ENCODE peak calls at places on chromosomes 1 and 21, in six cellular contexts. P is choroid plexus epithelial cell, J is GM12865, I is fibroblast of mammary gland, Z is Peyer's patch, C is neural progenitor cell. N is an unnamed sample.

GRCh38 chr1:216447898-216448568 is 24.8 kb upstream of the USH2A start:
- DNase-seq in P (peak; percentile 38), J (no peak), I (no peak), Z (no peak), C (no peak), N (peak; percentile 46)

GRCh38 chr1:198102454-198102791 is 54.4 kb upstream of the NEK7 start:
- DNase-seq in P (no peak), J (no peak), I (no peak), Z (no peak), C (no peak), N (no peak)

GRCh38 chr1:167137285-167138192 is 43.7 kb downstream of the STYXL2 start:
- DNase-seq in P (no peak), J (no peak), I (no peak), Z (no peak), C (peak; percentile 21), N (no peak)

GRCh38 chr1:24086466-24086865 is 25.5 kb downstream of the MYOM3 start:
- DNase-seq in P (no peak), J (no peak), I (no peak), Z (no peak), C (no peak), N (no peak)

GRCh38 chr1:196545239-196545638 is 63.0 kb downstream of the KCNT2 start:
- DNase-seq in P (no peak), J (no peak), I (no peak), Z (no peak), C (no peak), N (no peak)

GRCh38 chr1:54652172-54652571 is 10.6 kb downstream of the MROH7 start:
- DNase-seq in P (no peak), J (no peak), I (no peak), Z (no peak), C (no peak), N (no peak)

GRCh38 chr1:75838099-75838498 is 41.4 kb downstream of the MSH4 start:
- DNase-seq in P (no peak), J (no peak), I (no peak), Z (no peak), C (no peak), N (no peak)

GRCh38 chr1:28917757-28918118 is 3.4 kb downstream of the EPB41 start:
- DNase-seq in P (no peak), J (no peak), I (no peak), Z (no peak), C (no peak), N (peak; percentile 41)

GRCh38 chr1:44693159-44693558 is 18.6 kb downstream of the ARMH1 start:
- DNase-seq in P (no peak), J (peak; percentile 37), I (no peak), Z (no peak), C (no peak), N (no peak)

GRCh38 chr1:53139911-53140310 is 2.5 kb downstream of the SLC1A7 start:
- DNase-seq in P (peak; percentile 64), J (no peak), I (peak; percentile 79), Z (no peak), C (no peak), N (peak; percentile 16)

GRCh38 chr1:95660736-95661135 is 426.7 kb downstream of the RWDD3 start:
- DNase-seq in P (no peak), J (no peak), I (no peak), Z (no peak), C (no peak), N (no peak)

GRCh38 chr1:19128965-19129514 is 81.0 kb downstream of the UBR4 start:
- DNase-seq in P (no peak), J (no peak), I (no peak), Z (no peak), C (no peak), N (no peak)

GRCh38 chr1:192632188-192632587 is 3.8 kb upstream of the RGS13 start:
- DNase-seq in P (peak; percentile 34), J (no peak), I (no peak), Z (no peak), C (no peak), N (no peak)

GRCh38 chr1:150808134-150808533 is at the start of gene CTSK:
- DNase-seq in P (peak; percentile 32), J (no peak), I (peak; percentile 68), Z (no peak), C (no peak), N (no peak)

GRCh38 chr21:36773111-36773510 is 74.2 kb downstream of the SIM2 start:
- DNase-seq in P (peak; percentile 69), J (no peak), I (peak; percentile 75), Z (no peak), C (no peak), N (peak; percentile 89)

GRCh38 chr1:44571712-44572571 is 102.3 kb downstream of the TMEM53 start:
- DNase-seq in P (no peak), J (peak; percentile 47), I (peak; percentile 19), Z (no peak), C (no peak), N (peak; percentile 34)

GRCh38 chr1:214525535-214526019 is 25.8 kb downstream of the PTPN14 start:
- DNase-seq in P (peak; percentile 57), J (peak; percentile 19), I (peak; percentile 53), Z (no peak), C (no peak), N (peak; percentile 78)

GRCh38 chr21:36165356-36165755 is 8.7 kb downstream of the DOP1B start:
- DNase-seq in P (no peak), J (no peak), I (no peak), Z (no peak), C (no peak), N (no peak)

GRCh38 chr1:93758842-93759515 is 77.3 kb upstream of the BCAR3 start:
- DNase-seq in P (peak; percentile 97), J (no peak), I (peak; percentile 86), Z (no peak), C (no peak), N (peak; percentile 29)

GRCh38 chr1:98323396-98323795 is 338.1 kb upstream of the SNX7 start:
- DNase-seq in P (peak; percentile 92), J (no peak), I (peak; percentile 86), Z (no peak), C (no peak), N (peak; percentile 96)

GRCh38 chr1:235643837-235644692 is 5.5 kb downstream of the GNG4 start:
- DNase-seq in P (no peak), J (no peak), I (no peak), Z (no peak), C (no peak), N (no peak)

GRCh38 chr1:235640580-235640979 is 9.0 kb downstream of the GNG4 start:
- DNase-seq in P (no peak), J (no peak), I (no peak), Z (no peak), C (no peak), N (no peak)

GRCh38 chr1:235644693-235645305 is 4.8 kb downstream of the GNG4 start:
- DNase-seq in P (no peak), J (no peak), I (no peak), Z (no peak), C (no peak), N (no peak)

GRCh38 chr1:235642021-235642942 is 7.3 kb downstream of the GNG4 start:
- DNase-seq in P (peak; percentile 71), J (peak; percentile 64), I (peak; percentile 66), Z (peak; percentile 49), C (no peak), N (peak; percentile 65)

GRCh38 chr1:235642943-235643371 is 6.6 kb downstream of the GNG4 start:
- DNase-seq in P (no peak), J (no peak), I (no peak), Z (no peak), C (peak; percentile 62), N (no peak)
- TF ChIP-seq CTCF in P (no peak), J (no peak), I (no peak), Z (no peak), C (peak; percentile 15), N (no peak)

GRCh38 chr1:174401075-174401474 is 46.7 kb upstream of the GPR52 start:
- DNase-seq in P (no peak), J (no peak), I (no peak), Z (no peak), C (no peak), N (no peak)

GRCh38 chr1:174406421-174406820 is 41.3 kb upstream of the GPR52 start:
- DNase-seq in P (no peak), J (no peak), I (no peak), Z (no peak), C (no peak), N (peak; percentile 74)

GRCh38 chr1:174407705-174408104 is 40.1 kb upstream of the GPR52 start:
- DNase-seq in P (peak; percentile 11), J (no peak), I (peak; percentile 30), Z (no peak), C (no peak), N (no peak)

GRCh38 chr1:174408142-174408541 is 39.6 kb upstream of the GPR52 start:
- DNase-seq in P (no peak), J (no peak), I (peak; percentile 31), Z (no peak), C (no peak), N (no peak)

GRCh38 chr1:174405219-174405618 is 42.5 kb upstream of the GPR52 start:
- DNase-seq in P (no peak), J (no peak), I (no peak), Z (no peak), C (no peak), N (peak; percentile 8)
- H3K4me3 ChIP-seq in P (no peak overlapping the region), J (no peak overlapping the region), I (no peak overlapping the region), Z (no peak overlapping the region), C (no peak overlapping the region), N (no peak overlapping the region)

GRCh38 chr1:156948708-156949107 is 28.3 kb downstream of the LRRC71 start:
- DNase-seq in P (no peak), J (no peak), I (no peak), Z (no peak), C (peak; percentile 29), N (no peak)
- TF ChIP-seq CTCF in P (peak; percentile 53), J (peak; percentile 37), I (no peak), Z (no peak), C (peak; percentile 50), N (no peak)

GRCh38 chr1:111126354-111126753 is 13.5 kb downstream of the DRAM2 start:
- DNase-seq in P (no peak), J (no peak), I (no peak), Z (no peak), C (no peak), N (no peak)
- H3K4me3 ChIP-seq in P (no peak overlapping the region), J (no peak overlapping the region), I (no peak overlapping the region), Z (no peak overlapping the region), C (no peak overlapping the region), N (no peak overlapping the region)

GRCh38 chr1:14983277-14983676 is 170.3 kb upstream of the TMEM51 start:
- DNase-seq in P (no peak), J (no peak), I (no peak), Z (no peak), C (no peak), N (no peak)
- TF ChIP-seq CTCF in P (no peak), J (peak; percentile 14), I (no peak), Z (no peak), C (peak; percentile 10), N (no peak)

DNA sequence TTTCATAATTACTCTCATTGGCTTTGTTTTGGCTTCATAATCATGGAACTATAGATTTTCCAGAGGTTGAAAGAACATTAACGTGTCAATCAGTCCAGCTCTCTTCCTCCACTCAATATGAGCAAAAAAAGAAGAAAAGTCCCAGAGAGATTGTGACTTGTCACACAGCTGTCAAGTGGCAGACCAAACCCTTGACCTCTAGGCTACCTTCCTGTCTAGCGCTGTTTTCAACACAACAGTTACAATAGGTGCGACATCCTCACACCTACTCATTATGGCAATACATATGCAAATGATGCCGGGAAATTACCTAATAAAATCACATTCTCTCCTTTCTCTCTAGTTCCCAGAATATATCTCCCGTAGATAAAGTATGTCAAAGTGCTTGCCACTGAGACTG is 1.1 kb downstream of the WARS2 start:
- DNase-seq in P (no peak), J (peak; percentile 85), I (no peak), Z (no peak), C (no peak), N (no peak)
- H3K4me3 ChIP-seq in P (peak overlapping the region; percentile 76), J (peak overlapping the region; percentile 66), I (peak overlapping the region; percentile 83), Z (no peak overlapping the region), C (peak overlapping the region; percentile 55), N (peak overlapping the region; percentile 78)